ENCODE peak calls at places on chromosomes 7 and 10, in nine cellular contexts. One of them, this sample, is unnamed. For H3K27me3, the result is how much of the 10 kb centered on the place peaks cover.

GRCh38 chr7:152924238-152924637 is 164.7 kb downstream of the ACTR3B start:
- DNase-seq in left ventricle myocardium inferior: no peak
- DNase-seq in Caco-2: no peak
- DNase-seq in CD4-positive, alpha-beta T cell: no peak
- DNase-seq in HL-60: no peak
- DNase-seq in lower lobe of right lung: no peak
- DNase-seq in fibroblast of lung: no peak
- DNase-seq in cardiac muscle cell: no peak
- DNase-seq in adrenal gland: no peak
- DNase-seq in this sample: no peak

GRCh38 chr10:77189056-77189455 is 448.6 kb downstream of the KCNMA1 start:
- DNase-seq in Caco-2: no peak
- DNase-seq in CD4-positive, alpha-beta T cell: no peak
- DNase-seq in fibroblast of lung: no peak
- DNase-seq in HL-60: no peak
- DNase-seq in lower lobe of right lung: no peak
- DNase-seq in cardiac muscle cell: no peak
- DNase-seq in adrenal gland: no peak
- DNase-seq in left ventricle myocardium inferior: no peak
- DNase-seq in this sample: no peak

GRCh38 chr7:50264908-50265307 is 39.6 kb upstream of the IKZF1 start:
- DNase-seq in lower lobe of right lung: no peak
- DNase-seq in CD4-positive, alpha-beta T cell: no peak
- DNase-seq in Caco-2: no peak
- DNase-seq in left ventricle myocardium inferior: no peak
- DNase-seq in cardiac muscle cell: no peak
- DNase-seq in adrenal gland: no peak
- DNase-seq in HL-60: no peak
- DNase-seq in fibroblast of lung: no peak
- DNase-seq in this sample: no peak

GRCh38 chr7:158560386-158560785 is 27.2 kb downstream of the PTPRN2 start:
- DNase-seq in lower lobe of right lung: no peak
- DNase-seq in fibroblast of lung: no peak
- DNase-seq in CD4-positive, alpha-beta T cell: no peak
- DNase-seq in HL-60: no peak
- DNase-seq in left ventricle myocardium inferior: no peak
- DNase-seq in Caco-2: no peak
- DNase-seq in cardiac muscle cell: no peak
- DNase-seq in adrenal gland: no peak
- DNase-seq in this sample: no peak

GRCh38 chr10:48684792-48685651 is at the start of gene WDFY4:
- DNase-seq in lower lobe of right lung: peak
- DNase-seq in left ventricle myocardium inferior: no peak
- DNase-seq in adrenal gland: no peak
- DNase-seq in Caco-2: no peak
- DNase-seq in HL-60: peak
- DNase-seq in CD4-positive, alpha-beta T cell: no peak
- DNase-seq in cardiac muscle cell: no peak
- DNase-seq in fibroblast of lung: no peak
- DNase-seq in this sample: peak

GRCh38 chr7:26197153-26198115 is 3.1 kb downstream of the HNRNPA2B1 start:
- DNase-seq in left ventricle myocardium inferior: no peak
- DNase-seq in cardiac muscle cell: no peak
- DNase-seq in fibroblast of lung: no peak
- DNase-seq in Caco-2: no peak
- DNase-seq in lower lobe of right lung: no peak
- DNase-seq in CD4-positive, alpha-beta T cell: no peak
- DNase-seq in adrenal gland: no peak
- DNase-seq in HL-60: peak
- DNase-seq in this sample: no peak

GRCh38 chr7:101436857-101437576 is 74.3 kb downstream of the COL26A1 start:
- DNase-seq in left ventricle myocardium inferior: no peak
- DNase-seq in HL-60: no peak
- DNase-seq in Caco-2: peak
- DNase-seq in CD4-positive, alpha-beta T cell: no peak
- DNase-seq in fibroblast of lung: no peak
- DNase-seq in adrenal gland: peak
- DNase-seq in lower lobe of right lung: no peak
- DNase-seq in cardiac muscle cell: no peak
- DNase-seq in this sample: peak

GRCh38 chr7:65250216-65250615 is 123.4 kb upstream of the ZNF92 start:
- DNase-seq in fibroblast of lung: peak
- DNase-seq in HL-60: no peak
- DNase-seq in CD4-positive, alpha-beta T cell: no peak
- DNase-seq in lower lobe of right lung: no peak
- DNase-seq in Caco-2: no peak
- DNase-seq in left ventricle myocardium inferior: no peak
- DNase-seq in cardiac muscle cell: no peak
- DNase-seq in adrenal gland: no peak
- DNase-seq in this sample: no peak

GRCh38 chr10:13658256-13658655 is 71.5 kb downstream of the PRPF18 start:
- DNase-seq in cardiac muscle cell: no peak
- DNase-seq in left ventricle myocardium inferior: no peak
- DNase-seq in Caco-2: no peak
- DNase-seq in CD4-positive, alpha-beta T cell: no peak
- DNase-seq in HL-60: no peak
- DNase-seq in fibroblast of lung: no peak
- DNase-seq in adrenal gland: no peak
- DNase-seq in lower lobe of right lung: no peak
- DNase-seq in this sample: no peak

GRCh38 chr7:22355620-22356009 is 1.3 kb downstream of the RAPGEF5 start:
- DNase-seq in cardiac muscle cell: no peak
- DNase-seq in HL-60: no peak
- DNase-seq in fibroblast of lung: no peak
- DNase-seq in left ventricle myocardium inferior: no peak
- DNase-seq in CD4-positive, alpha-beta T cell: no peak
- DNase-seq in lower lobe of right lung: no peak
- DNase-seq in adrenal gland: no peak
- DNase-seq in Caco-2: no peak
- DNase-seq in this sample: no peak

GRCh38 chr7:157806711-157807110 is 469.9 kb downstream of the DNAJB6 start:
- DNase-seq in Caco-2: no peak
- DNase-seq in cardiac muscle cell: no peak
- DNase-seq in lower lobe of right lung: peak
- DNase-seq in adrenal gland: no peak
- DNase-seq in HL-60: no peak
- DNase-seq in fibroblast of lung: no peak
- DNase-seq in CD4-positive, alpha-beta T cell: no peak
- DNase-seq in left ventricle myocardium inferior: no peak
- DNase-seq in this sample: no peak

DNA sequence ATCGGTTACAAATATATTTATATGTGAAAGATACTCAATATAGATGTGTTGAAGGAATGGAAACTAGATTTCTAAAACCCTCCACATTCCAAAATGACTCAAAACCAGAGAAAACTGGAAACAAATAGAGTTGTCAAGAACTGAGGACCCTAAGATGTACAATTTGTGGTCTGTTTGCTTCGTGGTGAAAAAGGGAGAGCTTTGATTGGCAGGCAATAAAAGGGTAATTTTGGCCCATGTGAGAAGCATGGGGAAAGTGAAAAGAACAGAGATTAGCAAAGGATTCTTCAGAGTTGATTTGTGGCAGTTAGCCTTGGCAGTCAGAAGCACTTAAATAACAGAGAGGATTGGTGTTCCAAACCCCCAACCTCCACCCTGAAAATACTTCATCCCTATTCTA is 37.1 kb upstream of the DKK1 start:
- DNase-seq in CD4-positive, alpha-beta T cell: no peak
- DNase-seq in Caco-2: no peak
- DNase-seq in left ventricle myocardium inferior: no peak
- DNase-seq in lower lobe of right lung: no peak
- DNase-seq in fibroblast of lung: peak
- DNase-seq in HL-60: no peak
- DNase-seq in cardiac muscle cell: no peak
- DNase-seq in adrenal gland: no peak
- DNase-seq in this sample: no peak
- H3K27me3 ChIP-seq in CD4-positive, alpha-beta T cell: under half
- H3K27me3 ChIP-seq in Caco-2: under half
- H3K27me3 ChIP-seq in left ventricle myocardium inferior: under half
- H3K27me3 ChIP-seq in lower lobe of right lung: under half
- H3K27me3 ChIP-seq in fibroblast of lung: under half
- H3K27me3 ChIP-seq in HL-60: under half
- H3K27me3 ChIP-seq in cardiac muscle cell: under half
- H3K27me3 ChIP-seq in adrenal gland: under half
- H3K27me3 ChIP-seq in this sample: under half

DNA sequence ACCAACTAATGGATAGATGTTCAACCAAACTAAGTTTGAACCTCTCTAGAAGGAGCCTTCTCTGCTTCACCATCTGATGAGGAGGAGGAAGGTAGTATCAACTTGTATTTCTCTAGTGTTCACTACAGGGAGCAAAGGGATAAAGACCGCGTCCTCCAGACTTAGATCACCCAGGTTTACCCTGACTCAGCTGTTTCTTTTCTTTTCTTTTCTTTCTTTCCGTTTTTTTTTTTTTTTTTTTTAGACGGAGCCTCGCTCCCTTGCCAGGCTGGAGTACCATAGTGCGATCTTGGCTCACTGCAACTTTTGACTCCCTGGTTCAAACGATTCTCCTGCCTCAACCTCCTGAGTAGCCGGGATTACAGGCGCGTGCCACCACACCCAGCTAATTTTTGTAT is 59.8 kb downstream of the C10orf105 start:
- DNase-seq in HL-60: no peak
- DNase-seq in cardiac muscle cell: no peak
- DNase-seq in CD4-positive, alpha-beta T cell: no peak
- DNase-seq in left ventricle myocardium inferior: no peak
- DNase-seq in adrenal gland: no peak
- DNase-seq in Caco-2: no peak
- DNase-seq in fibroblast of lung: no peak
- DNase-seq in lower lobe of right lung: no peak
- DNase-seq in this sample: no peak
- TF ChIP-seq CTCF in HL-60: no peak
- TF ChIP-seq CTCF in cardiac muscle cell: no peak
- TF ChIP-seq CTCF in CD4-positive, alpha-beta T cell: no peak
- TF ChIP-seq CTCF in left ventricle myocardium inferior: no peak
- TF ChIP-seq CTCF in adrenal gland: no peak
- TF ChIP-seq CTCF in Caco-2: no peak
- TF ChIP-seq CTCF in fibroblast of lung: no peak
- TF ChIP-seq CTCF in lower lobe of right lung: no peak
- TF ChIP-seq CTCF in this sample: no peak

GRCh38 chr10:43218206-43218950 is 48.5 kb downstream of the RASGEF1A start:
- DNase-seq in adrenal gland: no peak
- DNase-seq in cardiac muscle cell: peak
- DNase-seq in lower lobe of right lung: peak
- DNase-seq in CD4-positive, alpha-beta T cell: no peak
- DNase-seq in left ventricle myocardium inferior: no peak
- DNase-seq in fibroblast of lung: peak
- DNase-seq in HL-60: no peak
- DNase-seq in Caco-2: no peak
- DNase-seq in this sample: no peak

GRCh38 chr10:43217563-43218205 is 49.2 kb downstream of the RASGEF1A start:
- DNase-seq in lower lobe of right lung: peak
- DNase-seq in fibroblast of lung: no peak
- DNase-seq in left ventricle myocardium inferior: no peak
- DNase-seq in cardiac muscle cell: no peak
- DNase-seq in Caco-2: no peak
- DNase-seq in HL-60: no peak
- DNase-seq in CD4-positive, alpha-beta T cell: no peak
- DNase-seq in adrenal gland: no peak
- DNase-seq in this sample: no peak

GRCh38 chr10:43219848-43220247 is 47.0 kb downstream of the RASGEF1A start:
- DNase-seq in cardiac muscle cell: no peak
- DNase-seq in fibroblast of lung: no peak
- DNase-seq in left ventricle myocardium inferior: no peak
- DNase-seq in adrenal gland: no peak
- DNase-seq in Caco-2: no peak
- DNase-seq in HL-60: no peak
- DNase-seq in lower lobe of right lung: peak
- DNase-seq in CD4-positive, alpha-beta T cell: no peak
- DNase-seq in this sample: no peak

GRCh38 chr10:43220971-43221418 is 45.9 kb downstream of the RASGEF1A start:
- DNase-seq in CD4-positive, alpha-beta T cell: no peak
- DNase-seq in cardiac muscle cell: no peak
- DNase-seq in HL-60: no peak
- DNase-seq in left ventricle myocardium inferior: peak
- DNase-seq in adrenal gland: no peak
- DNase-seq in Caco-2: no peak
- DNase-seq in lower lobe of right lung: peak
- DNase-seq in fibroblast of lung: no peak
- DNase-seq in this sample: peak

DNA sequence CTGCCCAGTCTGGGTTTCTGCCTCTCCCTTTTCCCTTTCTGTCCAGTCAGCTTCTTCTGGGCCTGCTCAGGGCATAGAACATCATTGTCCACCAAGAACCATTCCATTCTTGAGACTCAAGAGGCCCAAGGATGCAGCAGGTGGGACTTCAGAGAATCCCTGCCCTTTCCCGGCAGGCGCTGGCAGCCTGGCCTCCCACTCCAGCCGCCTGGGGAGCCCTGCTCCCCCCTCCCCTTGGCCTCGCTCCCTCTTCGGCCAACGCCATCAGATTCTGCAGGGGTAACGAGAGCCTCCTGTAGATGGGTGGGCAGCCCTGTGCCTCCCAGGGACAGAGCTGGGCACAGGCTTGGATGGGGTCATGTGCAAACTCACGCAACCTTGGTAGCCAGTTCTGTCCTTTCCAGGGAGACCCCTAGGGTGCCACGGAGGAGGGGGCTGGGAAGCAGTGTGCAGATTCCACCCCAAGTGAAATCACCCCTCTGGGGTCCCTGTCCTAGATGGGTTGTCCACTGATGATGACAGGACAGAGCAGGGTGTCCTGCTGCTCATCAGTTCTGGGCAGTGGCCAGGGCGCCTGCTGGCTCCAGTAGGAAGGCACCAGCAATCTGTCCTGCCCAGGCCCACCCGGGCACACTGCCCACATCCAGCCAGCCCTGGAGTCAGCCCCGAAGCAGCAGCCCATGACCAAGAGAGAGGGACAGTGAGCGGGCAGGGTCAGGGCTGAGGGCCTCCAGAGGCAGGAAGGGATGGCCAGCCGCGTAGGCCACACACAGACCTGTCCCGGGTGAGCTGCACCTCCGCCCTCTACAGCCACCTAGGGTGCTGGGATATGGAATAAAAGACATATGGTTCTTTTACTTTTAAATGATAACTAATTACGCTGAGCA is 47.7 kb downstream of the RASGEF1A start:
- DNase-seq in fibroblast of lung: no peak
- DNase-seq in lower lobe of right lung: peak
- DNase-seq in Caco-2: no peak
- DNase-seq in adrenal gland: no peak
- DNase-seq in CD4-positive, alpha-beta T cell: no peak
- DNase-seq in left ventricle myocardium inferior: peak
- DNase-seq in HL-60: no peak
- DNase-seq in cardiac muscle cell: no peak
- DNase-seq in this sample: no peak
- H3K27me3 ChIP-seq in fibroblast of lung: under half
- H3K27me3 ChIP-seq in lower lobe of right lung: under half
- H3K27me3 ChIP-seq in Caco-2: under half
- H3K27me3 ChIP-seq in adrenal gland: under half
- H3K27me3 ChIP-seq in CD4-positive, alpha-beta T cell: under half
- H3K27me3 ChIP-seq in left ventricle myocardium inferior: half or more
- H3K27me3 ChIP-seq in HL-60: under half
- H3K27me3 ChIP-seq in cardiac muscle cell: under half
- H3K27me3 ChIP-seq in this sample: under half

DNA sequence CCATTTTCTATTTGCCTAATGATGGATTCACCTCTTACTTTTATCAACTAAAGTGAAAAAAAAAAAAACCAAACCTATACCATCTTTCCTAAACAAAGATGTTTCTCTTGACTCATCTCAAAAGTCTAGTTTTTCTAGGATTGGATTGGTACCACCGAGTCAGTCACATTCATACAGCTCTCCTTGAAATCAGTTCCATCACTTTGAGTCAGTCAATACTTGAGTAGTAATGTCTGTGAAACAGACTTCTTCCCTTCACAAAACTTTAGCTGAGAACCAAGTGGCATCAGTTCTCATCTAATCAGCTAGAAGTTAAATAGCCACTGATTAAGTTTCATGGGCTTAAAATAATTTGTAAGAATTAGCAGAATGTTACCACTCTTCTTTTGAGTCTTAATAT is 13.3 kb downstream of the CDK6 start:
- DNase-seq in cardiac muscle cell: no peak
- DNase-seq in CD4-positive, alpha-beta T cell: no peak
- DNase-seq in fibroblast of lung: no peak
- DNase-seq in adrenal gland: no peak
- DNase-seq in HL-60: no peak
- DNase-seq in lower lobe of right lung: no peak
- DNase-seq in left ventricle myocardium inferior: no peak
- DNase-seq in Caco-2: no peak
- DNase-seq in this sample: no peak
- TF ChIP-seq CTCF in cardiac muscle cell: no peak
- TF ChIP-seq CTCF in CD4-positive, alpha-beta T cell: no peak
- TF ChIP-seq CTCF in fibroblast of lung: no peak
- TF ChIP-seq CTCF in adrenal gland: no peak
- TF ChIP-seq CTCF in HL-60: no peak
- TF ChIP-seq CTCF in lower lobe of right lung: no peak
- TF ChIP-seq CTCF in left ventricle myocardium inferior: no peak
- TF ChIP-seq CTCF in Caco-2: no peak
- TF ChIP-seq CTCF in this sample: no peak

This sample was measured in transverse colon.